ENCODE peak calls at places on chromosomes 3 and 15, in five cellular contexts. Q is A549, G is endothelial cell of umbilical vein, M is K562, F is HepG2. X is an unnamed sample.

GRCh38 chr15:42344763-42345162 is 14.5 kb upstream of the CAPN3 start:
- DNase-seq in Q (no peak), G (peak; percentile 49), M (no peak), F (no peak), X (no peak)

GRCh38 chr15:38531509-38531908 is 33.1 kb downstream of the RASGRP1 start:
- DNase-seq in Q (no peak), G (no peak), M (no peak), F (no peak), X (no peak)

GRCh38 chr15:25887870-25888269 is 24.7 kb upstream of the ATP10A start:
- DNase-seq in Q (no peak), G (no peak), M (no peak), F (no peak), X (no peak)

GRCh38 chr3:190533511-190534282 is 19.8 kb downstream of the IL1RAP start:
- DNase-seq in Q (peak; percentile 43), G (peak; percentile 56), M (no peak), F (no peak), X (no peak)

GRCh38 chr3:71217640-71218222 is 365.8 kb downstream of the FOXP1 start:
- DNase-seq in Q (no peak), G (no peak), M (no peak), F (no peak), X (no peak)

GRCh38 chr3:160135850-160136249 is 89.4 kb upstream of the C3orf80 start:
- DNase-seq in Q (no peak), G (no peak), M (no peak), F (no peak), X (no peak)

GRCh38 chr15:39801641-39802309 is 19.1 kb upstream of the FSIP1 start:
- DNase-seq in Q (peak; percentile 31), G (peak; percentile 14), M (peak; percentile 51), F (peak; percentile 36), X (no peak)

GRCh38 chr3:100063929-100064461 is 50.3 kb downstream of the FILIP1L start:
- DNase-seq in Q (no peak), G (no peak), M (no peak), F (peak; percentile 89), X (no peak)

GRCh38 chr3:142724682-142725351 is 983 bp downstream of the TRPC1 start:
- DNase-seq in Q (peak; percentile 37), G (peak; percentile 50), M (peak; percentile 49), F (peak; percentile 68), X (peak; percentile 34)
- TF ChIP-seq POLR2A in Q (no peak), G (no peak), M (peak; percentile 58), F (peak; percentile 62), X (peak; percentile 84)

DNA sequence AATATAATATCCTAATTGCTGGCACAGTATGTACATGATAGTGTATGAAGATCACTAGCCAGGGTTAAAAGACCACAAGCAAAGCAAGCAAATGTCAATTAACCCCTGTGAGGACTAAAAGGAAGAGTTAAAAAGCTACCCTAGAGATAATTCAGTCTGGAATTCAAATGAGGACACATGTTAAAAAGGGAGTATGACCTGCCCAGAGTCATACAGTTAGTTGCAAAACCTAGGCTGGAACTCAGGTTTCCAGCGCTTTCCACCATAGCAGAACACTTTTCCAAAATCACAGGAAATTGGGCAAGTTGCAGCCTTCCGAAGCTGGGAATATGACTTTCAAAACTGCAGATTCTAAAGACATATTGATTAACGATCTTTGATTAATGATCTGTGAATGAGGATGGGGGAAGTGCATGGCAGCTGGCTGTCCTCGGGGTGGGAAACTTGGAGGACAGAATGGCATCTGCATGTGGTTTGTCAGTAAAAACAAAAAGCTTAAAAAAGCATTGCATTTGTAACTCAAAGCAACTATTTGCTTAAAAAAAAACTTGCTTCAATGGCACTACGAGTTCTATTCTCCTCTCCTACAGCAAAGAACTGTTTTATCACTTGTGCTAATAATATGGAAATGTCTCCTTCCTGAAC is 46.3 kb downstream of the IGSF11 start:
- DNase-seq in Q (no peak), G (no peak), M (no peak), F (no peak), X (no peak)
- TF ChIP-seq JUN in Q (no peak), G (no peak), M (no peak), F (no peak), X (no peak)

DNA sequence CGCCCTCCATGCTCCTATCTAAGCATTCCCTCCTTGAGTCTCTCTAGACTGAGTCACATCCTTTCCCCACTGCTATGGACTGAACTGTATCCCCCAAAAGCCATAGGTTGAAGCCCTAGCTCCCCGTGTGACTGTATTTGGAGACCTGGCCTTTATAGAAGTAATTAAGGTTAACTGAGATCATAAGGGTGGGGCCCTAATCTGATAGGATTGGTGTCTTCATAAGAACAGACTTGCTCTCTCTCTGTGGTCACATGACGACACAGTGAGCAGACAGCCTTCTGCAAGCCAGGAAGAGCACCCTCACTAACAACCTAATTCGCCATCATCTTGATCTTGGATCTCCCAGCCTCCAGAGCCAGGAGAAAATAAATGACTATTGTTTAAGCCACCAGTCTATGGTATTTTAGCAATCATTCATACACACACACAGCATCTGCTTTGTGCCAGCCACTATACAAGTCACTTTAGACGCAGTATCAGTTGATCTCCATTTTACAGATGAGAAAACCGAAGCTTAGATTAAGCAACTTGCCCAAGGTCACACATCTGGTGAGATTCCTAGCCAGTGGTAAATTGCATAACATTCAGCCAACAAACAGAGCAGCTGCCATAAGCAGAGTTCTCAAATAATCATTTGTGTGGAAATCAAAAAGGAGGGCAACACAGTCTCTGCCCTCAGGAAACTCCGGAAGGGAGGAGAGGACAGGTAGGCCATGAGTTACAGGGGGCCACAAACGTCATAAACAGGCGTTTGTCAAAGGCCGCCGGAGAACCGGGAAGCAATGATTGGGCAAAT is 66.3 kb upstream of the HES1 start:
- DNase-seq in Q (no peak), G (peak; percentile 27), M (no peak), F (peak; percentile 74), X (no peak)
- TF ChIP-seq POLR2A in Q (no peak), G (no peak), M (no peak), F (no peak), X (no peak)

GRCh38 chr3:170740726-170741591 is 129.0 kb downstream of the RPL22L1 start:
- DNase-seq in Q (peak; percentile 28), G (no peak), M (no peak), F (no peak), X (no peak)
- TF ChIP-seq JUN in Q (no peak), G (no peak), M (no peak), F (no peak), X (no peak)